ENCODE peak calls at places on chromosome 2, in six cellular contexts. W, R, F, P, V and T are unnamed samples.

GRCh38 chr2:153433403-153433802 is 45.2 kb downstream of the RPRM start:
- DNase-seq in W (no peak), R (no peak), F (no peak), P (no peak), V (no peak), T (no peak)

GRCh38 chr2:172972005-172972619 is 103.5 kb upstream of the MAP3K20 start:
- DNase-seq in W (peak; percentile 25), R (peak; percentile 72), F (peak; percentile 68), P (peak; percentile 36), V (no peak), T (peak; percentile 55)

GRCh38 chr2:220460257-220460985 is 833.0 kb downstream of the SLC4A3 start:
- DNase-seq in W (no peak), R (peak; percentile 21), F (no peak), P (peak; percentile 6), V (no peak), T (no peak)

GRCh38 chr2:177314194-177314593 is 49.7 kb upstream of the NFE2L2 start:
- DNase-seq in W (no peak), R (peak; percentile 88), F (no peak), P (no peak), V (no peak), T (peak; percentile 97)

GRCh38 chr2:162560291-162560690 is 216.4 kb downstream of the GCA start:
- DNase-seq in W (no peak), R (no peak), F (no peak), P (no peak), V (no peak), T (no peak)

GRCh38 chr2:63834401-63834800 is 7.3 kb upstream of the UGP2 start:
- DNase-seq in W (peak; percentile 51), R (no peak), F (no peak), P (no peak), V (no peak), T (no peak)

GRCh38 chr2:118974103-118974911 is 32.3 kb downstream of the MARCO start:
- DNase-seq in W (no peak), R (peak; percentile 15), F (no peak), P (no peak), V (no peak), T (peak; percentile 8)

GRCh38 chr2:69754633-69755032 is 12.7 kb downstream of the ANXA4 start:
- DNase-seq in W (no peak), R (no peak), F (no peak), P (no peak), V (no peak), T (no peak)

GRCh38 chr2:36376992-36377738 is 21.6 kb downstream of the CRIM1 start:
- DNase-seq in W (no peak), R (no peak), F (peak; percentile 66), P (no peak), V (no peak), T (no peak)

DNA sequence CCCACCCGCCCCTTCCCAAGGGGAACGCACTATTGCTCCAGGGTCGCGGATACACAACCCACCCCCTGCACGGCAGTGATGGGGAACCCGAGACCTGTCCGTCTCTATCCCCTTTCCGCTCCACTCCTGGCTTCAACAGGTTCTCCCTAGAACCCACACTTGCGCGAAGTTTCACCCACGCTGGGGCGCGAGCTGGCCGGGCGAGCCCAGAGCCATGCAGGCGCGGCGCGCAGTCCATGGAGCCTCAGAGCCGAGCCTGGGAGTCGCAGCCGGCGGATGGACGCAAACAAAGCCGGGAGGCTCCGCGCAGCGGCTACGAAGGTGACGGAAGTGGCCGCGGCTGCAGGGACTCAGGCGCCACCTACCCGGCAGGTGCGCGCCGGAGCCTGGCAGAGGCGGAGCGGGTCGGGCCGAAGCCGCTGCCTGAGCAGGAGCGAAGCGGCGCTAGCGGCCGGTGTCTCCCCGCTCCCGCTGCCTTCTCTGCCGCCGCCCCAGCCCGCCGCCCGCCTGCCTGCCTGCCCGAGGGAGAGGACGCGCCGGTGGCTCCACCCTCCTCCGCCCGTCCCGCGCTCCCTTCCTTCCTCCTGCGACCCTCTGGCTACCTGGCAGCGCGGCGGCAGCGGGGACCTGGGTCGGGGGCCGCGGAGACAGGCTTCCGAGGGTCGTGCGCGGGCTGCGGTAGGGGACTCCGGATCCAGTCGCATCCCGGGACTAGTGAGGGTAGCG is 14.0 kb downstream of the ALPG start:
- DNase-seq in W (peak; percentile 72), R (no peak), F (peak; percentile 68), P (no peak), V (no peak), T (peak; percentile 16)
- H3K4me3 ChIP-seq in W (peak overlapping the region; percentile 16), R (no peak overlapping the region), F (peak overlapping the region; percentile 35), P (peak overlapping the region; percentile 51), V (no peak overlapping the region), T (no peak overlapping the region)

DNA sequence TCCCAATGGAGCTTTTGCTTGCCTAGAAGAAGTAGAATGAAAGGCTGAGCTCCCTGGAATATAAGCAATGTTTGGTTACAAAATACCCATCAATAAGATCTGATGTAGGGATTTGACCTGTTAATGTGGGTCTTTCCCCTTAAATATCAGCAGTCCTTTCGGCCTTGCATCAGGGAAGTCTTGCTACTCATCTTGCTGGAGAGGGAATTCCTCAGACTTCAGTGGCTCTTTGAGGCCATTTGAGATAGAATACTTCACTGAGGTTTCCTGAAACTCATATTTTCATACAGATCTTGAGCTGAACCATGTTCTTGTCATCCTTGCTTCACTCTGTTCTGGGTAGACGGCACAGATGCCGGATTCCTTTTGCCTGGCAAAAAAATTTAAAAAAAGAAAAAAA is 3.9 kb downstream of the TWIST2 start:
- DNase-seq in W (no peak), R (no peak), F (no peak), P (no peak), V (no peak), T (no peak)
- H3K4me3 ChIP-seq in W (no peak overlapping the region), R (no peak overlapping the region), F (no peak overlapping the region), P (no peak overlapping the region), V (no peak overlapping the region), T (peak overlapping the region; percentile 83)

GRCh38 chr2:30235008-30235655 is 3.8 kb downstream of the LBH start:
- DNase-seq in W (no peak), R (no peak), F (no peak), P (no peak), V (peak; percentile 47), T (no peak)

GRCh38 chr2:30236591-30237245 is 5.4 kb downstream of the LBH start:
- DNase-seq in W (no peak), R (no peak), F (no peak), P (no peak), V (peak; percentile 38), T (no peak)

GRCh38 chr2:30234180-30234971 is 3.0 kb downstream of the LBH start:
- DNase-seq in W (peak; percentile 88), R (peak; percentile 95), F (no peak), P (no peak), V (peak; percentile 55), T (peak; percentile 77)

GRCh38 chr2:30237346-30238142 is 6.2 kb downstream of the LBH start:
- DNase-seq in W (no peak), R (no peak), F (no peak), P (no peak), V (peak; percentile 36), T (no peak)

DNA sequence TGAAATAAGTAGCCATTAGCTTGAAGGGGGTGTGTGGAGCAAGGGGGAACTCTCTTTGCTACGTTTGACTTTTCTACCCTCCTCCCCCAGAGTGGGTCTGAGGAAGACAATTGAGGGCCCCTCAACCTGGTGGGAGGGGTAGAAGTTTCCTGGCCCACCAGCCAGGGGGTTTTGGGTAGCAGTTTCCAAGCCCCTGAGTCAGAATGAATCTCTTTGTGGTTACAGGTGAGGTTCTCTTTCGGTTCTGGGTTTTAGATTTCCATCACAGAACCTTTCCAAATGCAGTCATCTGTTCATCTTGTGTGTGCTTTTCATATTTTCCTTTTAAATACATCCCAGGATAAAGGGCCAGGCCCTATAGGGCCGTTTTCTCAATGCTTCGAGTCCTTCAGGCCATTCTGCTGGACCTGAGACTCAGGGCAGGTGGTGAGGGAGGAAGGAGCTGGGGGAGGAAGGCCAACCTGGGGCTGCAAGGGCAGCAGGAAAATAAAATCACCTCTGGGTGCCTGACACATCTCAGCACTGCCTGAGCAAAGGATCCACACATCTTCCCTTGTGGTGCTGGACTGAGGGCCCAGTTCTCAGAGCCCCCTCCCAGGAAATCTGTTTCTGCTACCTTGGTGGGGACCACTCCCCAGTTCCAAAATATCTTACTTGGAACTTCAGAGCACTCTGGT is 4.7 kb downstream of the LBH start:
- DNase-seq in W (no peak), R (no peak), F (no peak), P (no peak), V (peak; percentile 15), T (no peak)
- H3K4me3 ChIP-seq in W (no peak overlapping the region), R (no peak overlapping the region), F (peak overlapping the region; percentile 73), P (no peak overlapping the region), V (no peak overlapping the region), T (no peak overlapping the region)

GRCh38 chr2:235670974-235671787 is 177.3 kb downstream of the AGAP1 start:
- DNase-seq in W (no peak), R (no peak), F (no peak), P (no peak), V (no peak), T (no peak)
- H3K4me3 ChIP-seq in W (peak overlapping the region; percentile 44), R (peak overlapping the region; percentile 59), F (peak overlapping the region; percentile 10), P (peak overlapping the region; percentile 2), V (no peak overlapping the region), T (peak overlapping the region; percentile 21)

DNA sequence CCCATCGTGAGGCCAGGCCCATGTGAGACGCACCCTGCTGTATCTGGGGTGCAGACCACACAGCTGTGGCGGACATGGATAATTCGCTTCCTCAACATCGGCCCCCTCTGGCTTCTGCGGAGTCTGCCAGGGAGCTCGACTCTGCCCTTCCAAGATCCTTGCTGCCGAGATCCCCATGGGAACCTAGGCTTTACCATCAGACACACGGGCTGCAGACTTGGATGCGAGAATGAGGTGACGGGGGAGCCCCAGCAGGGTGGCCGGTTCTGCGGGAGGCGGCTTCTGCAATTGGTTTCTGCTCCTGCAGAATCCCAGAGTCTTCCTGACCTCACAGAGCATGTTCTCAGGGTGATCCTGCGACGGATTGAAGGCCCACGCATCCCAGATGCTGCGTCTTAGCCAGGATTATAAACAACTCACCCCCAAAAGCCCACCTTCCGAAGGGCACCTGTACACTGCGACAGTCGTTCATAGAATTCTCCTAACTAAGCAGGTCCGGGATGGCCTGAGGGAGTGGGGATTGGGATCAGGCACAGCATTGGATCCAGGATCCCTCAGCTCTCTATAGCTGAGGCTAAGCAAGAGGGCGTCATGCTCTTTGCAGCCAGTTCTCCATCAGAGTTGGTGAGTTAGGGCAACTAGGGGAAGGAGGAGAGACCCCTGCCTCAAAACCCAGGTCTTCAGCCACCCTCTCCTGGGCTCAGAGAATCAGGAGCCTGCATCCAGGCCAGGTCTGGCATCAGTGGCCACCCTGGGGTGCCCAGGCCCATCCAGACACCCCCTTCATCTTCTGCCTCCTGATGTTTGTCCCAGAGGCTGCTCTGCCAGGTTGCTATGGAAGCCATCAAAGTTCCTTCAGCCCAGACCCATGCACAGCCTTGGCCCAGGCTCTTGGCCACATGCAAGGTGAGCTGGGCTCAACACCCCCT is 74.7 kb upstream of the SNTG2 start:
- DNase-seq in W (no peak), R (no peak), F (no peak), P (no peak), V (peak; percentile 23), T (no peak)
- H3K4me3 ChIP-seq in W (no peak overlapping the region), R (no peak overlapping the region), F (no peak overlapping the region), P (no peak overlapping the region), V (no peak overlapping the region), T (no peak overlapping the region)

GRCh38 chr2:215368493-215368809 is 56.6 kb downstream of the ATIC start:
- DNase-seq in W (no peak), R (no peak), F (no peak), P (no peak), V (no peak), T (no peak)

GRCh38 chr2:215365184-215365658 is 53.4 kb downstream of the ATIC start:
- DNase-seq in W (no peak), R (peak; percentile 39), F (no peak), P (no peak), V (no peak), T (no peak)

GRCh38 chr2:215367647-215368492 is 56.0 kb downstream of the ATIC start:
- DNase-seq in W (no peak), R (peak; percentile 77), F (no peak), P (no peak), V (no peak), T (no peak)

GRCh38 chr2:215364157-215365155 is 52.6 kb downstream of the ATIC start:
- DNase-seq in W (no peak), R (peak; percentile 45), F (no peak), P (no peak), V (no peak), T (peak; percentile 6)

GRCh38 chr2:215366440-215367032 is 54.7 kb downstream of the ATIC start:
- DNase-seq in W (no peak), R (peak; percentile 37), F (no peak), P (no peak), V (no peak), T (no peak)
- H3K4me3 ChIP-seq in W (no peak overlapping the region), R (no peak overlapping the region), F (no peak overlapping the region), P (no peak overlapping the region), V (no peak overlapping the region), T (no peak overlapping the region)